ENCODE peak calls at places on chromosomes 5 and 9, in seven cellular contexts. One of them, this sample, is unnamed.

GRCh38 chr9:123769723-123770122 is 160.2 kb downstream of the DENND1A start:
- DNase-seq in WTC11: no peak
- DNase-seq in AG08396: no peak
- DNase-seq in kidney epithelial cell: no peak
- DNase-seq in stimulated activated CD8-positive, alpha-beta memory T cell treated with anti-CD3 and anti-CD28 coated beads, Interleukin-12 subunit alpha, Interleukin-12 subunit beta, amount 100 ng/mL, for 1 hour: no peak
- DNase-seq in ecto neural progenitor cell: no peak
- DNase-seq in activated T-helper 1 cell treated with Interleukin-2 at 50 U/mL for 16 hours: no peak
- DNase-seq in this sample: no peak

GRCh38 chr9:28699632-28700031 is 1126.4 kb upstream of the C9orf72 start:
- DNase-seq in WTC11: no peak
- DNase-seq in kidney epithelial cell: no peak
- DNase-seq in AG08396: no peak
- DNase-seq in activated T-helper 1 cell treated with Interleukin-2 at 50 U/mL for 16 hours: no peak
- DNase-seq in stimulated activated CD8-positive, alpha-beta memory T cell treated with anti-CD3 and anti-CD28 coated beads, Interleukin-12 subunit alpha, Interleukin-12 subunit beta, amount 100 ng/mL, for 1 hour: no peak
- DNase-seq in ecto neural progenitor cell: no peak
- DNase-seq in this sample: no peak

GRCh38 chr9:125534934-125535701 is 171.9 kb downstream of the MAPKAP1 start:
- DNase-seq in ecto neural progenitor cell: no peak
- DNase-seq in activated T-helper 1 cell treated with Interleukin-2 at 50 U/mL for 16 hours: no peak
- DNase-seq in stimulated activated CD8-positive, alpha-beta memory T cell treated with anti-CD3 and anti-CD28 coated beads, Interleukin-12 subunit alpha, Interleukin-12 subunit beta, amount 100 ng/mL, for 1 hour: no peak
- DNase-seq in WTC11: no peak
- DNase-seq in kidney epithelial cell: no peak
- DNase-seq in AG08396: no peak
- DNase-seq in this sample: no peak

GRCh38 chr5:177312649-177313181 is 1.0 kb upstream of the MXD3 start:
- DNase-seq in ecto neural progenitor cell: peak
- DNase-seq in AG08396: no peak
- DNase-seq in kidney epithelial cell: no peak
- DNase-seq in activated T-helper 1 cell treated with Interleukin-2 at 50 U/mL for 16 hours: no peak
- DNase-seq in WTC11: peak
- DNase-seq in stimulated activated CD8-positive, alpha-beta memory T cell treated with anti-CD3 and anti-CD28 coated beads, Interleukin-12 subunit alpha, Interleukin-12 subunit beta, amount 100 ng/mL, for 1 hour: no peak
- DNase-seq in this sample: peak

GRCh38 chr5:111584651-111585050 is 72.3 kb upstream of the STARD4 start:
- DNase-seq in stimulated activated CD8-positive, alpha-beta memory T cell treated with anti-CD3 and anti-CD28 coated beads, Interleukin-12 subunit alpha, Interleukin-12 subunit beta, amount 100 ng/mL, for 1 hour: peak
- DNase-seq in kidney epithelial cell: peak
- DNase-seq in ecto neural progenitor cell: no peak
- DNase-seq in activated T-helper 1 cell treated with Interleukin-2 at 50 U/mL for 16 hours: no peak
- DNase-seq in AG08396: peak
- DNase-seq in WTC11: no peak
- DNase-seq in this sample: no peak

GRCh38 chr5:129670944-129671343 is 77.0 kb upstream of the MINAR2 start:
- DNase-seq in activated T-helper 1 cell treated with Interleukin-2 at 50 U/mL for 16 hours: no peak
- DNase-seq in kidney epithelial cell: peak
- DNase-seq in stimulated activated CD8-positive, alpha-beta memory T cell treated with anti-CD3 and anti-CD28 coated beads, Interleukin-12 subunit alpha, Interleukin-12 subunit beta, amount 100 ng/mL, for 1 hour: no peak
- DNase-seq in AG08396: peak
- DNase-seq in WTC11: no peak
- DNase-seq in ecto neural progenitor cell: no peak
- DNase-seq in this sample: peak

GRCh38 chr5:68232272-68232671 is 16.7 kb downstream of the PIK3R1 start:
- DNase-seq in WTC11: no peak
- DNase-seq in ecto neural progenitor cell: no peak
- DNase-seq in AG08396: no peak
- DNase-seq in stimulated activated CD8-positive, alpha-beta memory T cell treated with anti-CD3 and anti-CD28 coated beads, Interleukin-12 subunit alpha, Interleukin-12 subunit beta, amount 100 ng/mL, for 1 hour: no peak
- DNase-seq in activated T-helper 1 cell treated with Interleukin-2 at 50 U/mL for 16 hours: no peak
- DNase-seq in kidney epithelial cell: no peak
- DNase-seq in this sample: no peak

GRCh38 chr5:64767959-64768357 is 533 bp downstream of the SREK1IP1 start:
- DNase-seq in WTC11: peak
- DNase-seq in activated T-helper 1 cell treated with Interleukin-2 at 50 U/mL for 16 hours: no peak
- DNase-seq in AG08396: no peak
- DNase-seq in stimulated activated CD8-positive, alpha-beta memory T cell treated with anti-CD3 and anti-CD28 coated beads, Interleukin-12 subunit alpha, Interleukin-12 subunit beta, amount 100 ng/mL, for 1 hour: no peak
- DNase-seq in ecto neural progenitor cell: no peak
- DNase-seq in kidney epithelial cell: no peak
- DNase-seq in this sample: no peak

GRCh38 chr9:136339173-136339957 is 12.0 kb downstream of the GPSM1 start:
- DNase-seq in WTC11: peak
- DNase-seq in activated T-helper 1 cell treated with Interleukin-2 at 50 U/mL for 16 hours: no peak
- DNase-seq in kidney epithelial cell: no peak
- DNase-seq in stimulated activated CD8-positive, alpha-beta memory T cell treated with anti-CD3 and anti-CD28 coated beads, Interleukin-12 subunit alpha, Interleukin-12 subunit beta, amount 100 ng/mL, for 1 hour: no peak
- DNase-seq in ecto neural progenitor cell: peak
- DNase-seq in AG08396: peak
- DNase-seq in this sample: peak

GRCh38 chr9:13078164-13078563 is 201.3 kb downstream of the MPDZ start:
- DNase-seq in WTC11: no peak
- DNase-seq in AG08396: no peak
- DNase-seq in kidney epithelial cell: no peak
- DNase-seq in activated T-helper 1 cell treated with Interleukin-2 at 50 U/mL for 16 hours: no peak
- DNase-seq in ecto neural progenitor cell: no peak
- DNase-seq in stimulated activated CD8-positive, alpha-beta memory T cell treated with anti-CD3 and anti-CD28 coated beads, Interleukin-12 subunit alpha, Interleukin-12 subunit beta, amount 100 ng/mL, for 1 hour: no peak
- DNase-seq in this sample: no peak

GRCh38 chr5:146042628-146043279 is 62.6 kb downstream of the PLAC8L1 start:
- DNase-seq in stimulated activated CD8-positive, alpha-beta memory T cell treated with anti-CD3 and anti-CD28 coated beads, Interleukin-12 subunit alpha, Interleukin-12 subunit beta, amount 100 ng/mL, for 1 hour: no peak
- DNase-seq in ecto neural progenitor cell: no peak
- DNase-seq in activated T-helper 1 cell treated with Interleukin-2 at 50 U/mL for 16 hours: no peak
- DNase-seq in WTC11: no peak
- DNase-seq in kidney epithelial cell: peak
- DNase-seq in AG08396: peak
- DNase-seq in this sample: no peak

GRCh38 chr9:91334053-91334452 is 27.7 kb downstream of the AUH start:
- DNase-seq in kidney epithelial cell: no peak
- DNase-seq in WTC11: no peak
- DNase-seq in AG08396: peak
- DNase-seq in stimulated activated CD8-positive, alpha-beta memory T cell treated with anti-CD3 and anti-CD28 coated beads, Interleukin-12 subunit alpha, Interleukin-12 subunit beta, amount 100 ng/mL, for 1 hour: no peak
- DNase-seq in ecto neural progenitor cell: no peak
- DNase-seq in activated T-helper 1 cell treated with Interleukin-2 at 50 U/mL for 16 hours: no peak
- DNase-seq in this sample: no peak

GRCh38 chr5:11335881-11336760 is 568.1 kb downstream of the CTNND2 start:
- DNase-seq in WTC11: no peak
- DNase-seq in kidney epithelial cell: no peak
- DNase-seq in stimulated activated CD8-positive, alpha-beta memory T cell treated with anti-CD3 and anti-CD28 coated beads, Interleukin-12 subunit alpha, Interleukin-12 subunit beta, amount 100 ng/mL, for 1 hour: no peak
- DNase-seq in ecto neural progenitor cell: no peak
- DNase-seq in activated T-helper 1 cell treated with Interleukin-2 at 50 U/mL for 16 hours: no peak
- DNase-seq in AG08396: no peak
- DNase-seq in this sample: no peak

GRCh38 chr5:123496892-123497291 is 15.1 kb upstream of the CSNK1G3 start:
- DNase-seq in AG08396: no peak
- DNase-seq in activated T-helper 1 cell treated with Interleukin-2 at 50 U/mL for 16 hours: no peak
- DNase-seq in ecto neural progenitor cell: no peak
- DNase-seq in kidney epithelial cell: no peak
- DNase-seq in stimulated activated CD8-positive, alpha-beta memory T cell treated with anti-CD3 and anti-CD28 coated beads, Interleukin-12 subunit alpha, Interleukin-12 subunit beta, amount 100 ng/mL, for 1 hour: no peak
- DNase-seq in WTC11: no peak
- DNase-seq in this sample: peak

GRCh38 chr9:109408759-109409462 is 88.1 kb upstream of the EPB41L4B start:
- DNase-seq in ecto neural progenitor cell: no peak
- DNase-seq in WTC11: no peak
- DNase-seq in stimulated activated CD8-positive, alpha-beta memory T cell treated with anti-CD3 and anti-CD28 coated beads, Interleukin-12 subunit alpha, Interleukin-12 subunit beta, amount 100 ng/mL, for 1 hour: no peak
- DNase-seq in activated T-helper 1 cell treated with Interleukin-2 at 50 U/mL for 16 hours: no peak
- DNase-seq in AG08396: no peak
- DNase-seq in kidney epithelial cell: no peak
- DNase-seq in this sample: peak

GRCh38 chr5:147140558-147140957 is 94.3 kb upstream of the STK32A start:
- DNase-seq in AG08396: no peak
- DNase-seq in ecto neural progenitor cell: no peak
- DNase-seq in WTC11: no peak
- DNase-seq in activated T-helper 1 cell treated with Interleukin-2 at 50 U/mL for 16 hours: no peak
- DNase-seq in stimulated activated CD8-positive, alpha-beta memory T cell treated with anti-CD3 and anti-CD28 coated beads, Interleukin-12 subunit alpha, Interleukin-12 subunit beta, amount 100 ng/mL, for 1 hour: no peak
- DNase-seq in kidney epithelial cell: no peak
- DNase-seq in this sample: no peak

GRCh38 chr9:118170032-118170955 is 466.1 kb downstream of the TLR4 start:
- DNase-seq in activated T-helper 1 cell treated with Interleukin-2 at 50 U/mL for 16 hours: no peak
- DNase-seq in kidney epithelial cell: peak
- DNase-seq in WTC11: peak
- DNase-seq in stimulated activated CD8-positive, alpha-beta memory T cell treated with anti-CD3 and anti-CD28 coated beads, Interleukin-12 subunit alpha, Interleukin-12 subunit beta, amount 100 ng/mL, for 1 hour: no peak
- DNase-seq in ecto neural progenitor cell: peak
- DNase-seq in AG08396: peak
- DNase-seq in this sample: peak

GRCh38 chr9:10251490-10251889 is 361.3 kb downstream of the PTPRD start:
- DNase-seq in ecto neural progenitor cell: no peak
- DNase-seq in WTC11: no peak
- DNase-seq in stimulated activated CD8-positive, alpha-beta memory T cell treated with anti-CD3 and anti-CD28 coated beads, Interleukin-12 subunit alpha, Interleukin-12 subunit beta, amount 100 ng/mL, for 1 hour: no peak
- DNase-seq in activated T-helper 1 cell treated with Interleukin-2 at 50 U/mL for 16 hours: no peak
- DNase-seq in AG08396: no peak
- DNase-seq in kidney epithelial cell: peak
- DNase-seq in this sample: no peak

GRCh38 chr5:177383181-177383580 is 1.1 kb upstream of the SLC34A1 start:
- DNase-seq in ecto neural progenitor cell: no peak
- DNase-seq in WTC11: no peak
- DNase-seq in activated T-helper 1 cell treated with Interleukin-2 at 50 U/mL for 16 hours: no peak
- DNase-seq in AG08396: no peak
- DNase-seq in stimulated activated CD8-positive, alpha-beta memory T cell treated with anti-CD3 and anti-CD28 coated beads, Interleukin-12 subunit alpha, Interleukin-12 subunit beta, amount 100 ng/mL, for 1 hour: no peak
- DNase-seq in kidney epithelial cell: no peak
- DNase-seq in this sample: no peak

GRCh38 chr9:113541019-113541900 is 77.7 kb downstream of the RGS3 start:
- DNase-seq in kidney epithelial cell: no peak
- DNase-seq in AG08396: peak
- DNase-seq in stimulated activated CD8-positive, alpha-beta memory T cell treated with anti-CD3 and anti-CD28 coated beads, Interleukin-12 subunit alpha, Interleukin-12 subunit beta, amount 100 ng/mL, for 1 hour: no peak
- DNase-seq in WTC11: peak
- DNase-seq in activated T-helper 1 cell treated with Interleukin-2 at 50 U/mL for 16 hours: no peak
- DNase-seq in ecto neural progenitor cell: peak
- DNase-seq in this sample: no peak

GRCh38 chr5:115126303-115126702 is 43.4 kb downstream of the TRIM36 start:
- DNase-seq in stimulated activated CD8-positive, alpha-beta memory T cell treated with anti-CD3 and anti-CD28 coated beads, Interleukin-12 subunit alpha, Interleukin-12 subunit beta, amount 100 ng/mL, for 1 hour: no peak
- DNase-seq in AG08396: no peak
- DNase-seq in ecto neural progenitor cell: no peak
- DNase-seq in kidney epithelial cell: no peak
- DNase-seq in WTC11: no peak
- DNase-seq in activated T-helper 1 cell treated with Interleukin-2 at 50 U/mL for 16 hours: no peak
- DNase-seq in this sample: no peak

This sample was measured in myocyte.